ENCODE peak calls at places on chromosomes 5 and 9, in eight cellular contexts. One of them, this sample, is unnamed. For H3K9me3, the result is how much of the 10 kb centered on the place peaks cover.

GRCh38 chr9:133725886-133726285 is 12.3 kb downstream of the SARDH start:
- DNase-seq in ovary: no peak
- DNase-seq in H1: no peak
- DNase-seq in heart right ventricle: no peak
- DNase-seq in GM23248: no peak
- DNase-seq in breast epithelium: no peak
- DNase-seq in MG63: no peak
- DNase-seq in CD4-positive, CD25-positive, alpha-beta regulatory T cell: no peak
- DNase-seq in this sample: no peak

GRCh38 chr9:79581794-79582193 is 10.0 kb downstream of the TLE4 start:
- DNase-seq in ovary: no peak
- DNase-seq in H1: no peak
- DNase-seq in heart right ventricle: no peak
- DNase-seq in GM23248: peak
- DNase-seq in breast epithelium: no peak
- DNase-seq in MG63: peak
- DNase-seq in CD4-positive, CD25-positive, alpha-beta regulatory T cell: peak
- DNase-seq in this sample: peak

GRCh38 chr5:142977363-142978051 is 207.3 kb downstream of the ARHGAP26 start:
- DNase-seq in ovary: no peak
- DNase-seq in H1: no peak
- DNase-seq in heart right ventricle: no peak
- DNase-seq in GM23248: peak
- DNase-seq in breast epithelium: peak
- DNase-seq in MG63: peak
- DNase-seq in CD4-positive, CD25-positive, alpha-beta regulatory T cell: no peak
- DNase-seq in this sample: no peak

GRCh38 chr9:127175319-127175715 is 52.9 kb upstream of the ANGPTL2 start:
- DNase-seq in ovary: peak
- DNase-seq in H1: no peak
- DNase-seq in heart right ventricle: no peak
- DNase-seq in GM23248: no peak
- DNase-seq in breast epithelium: peak
- DNase-seq in MG63: no peak
- DNase-seq in CD4-positive, CD25-positive, alpha-beta regulatory T cell: no peak
- DNase-seq in this sample: no peak

GRCh38 chr5:95809414-95809960 is 13.0 kb downstream of the GLRX start:
- DNase-seq in ovary: no peak
- DNase-seq in H1: no peak
- DNase-seq in heart right ventricle: peak
- DNase-seq in GM23248: peak
- DNase-seq in breast epithelium: no peak
- DNase-seq in MG63: peak
- DNase-seq in CD4-positive, CD25-positive, alpha-beta regulatory T cell: no peak
- DNase-seq in this sample: no peak

GRCh38 chr9:108837530-108837929 is 18.3 kb downstream of the ACTL7B start:
- DNase-seq in ovary: no peak
- DNase-seq in H1: no peak
- DNase-seq in heart right ventricle: no peak
- DNase-seq in GM23248: no peak
- DNase-seq in breast epithelium: no peak
- DNase-seq in MG63: no peak
- DNase-seq in CD4-positive, CD25-positive, alpha-beta regulatory T cell: no peak
- DNase-seq in this sample: no peak

GRCh38 chr9:31847963-31848362 is 536.5 kb upstream of the ACO1 start:
- DNase-seq in ovary: no peak
- DNase-seq in H1: no peak
- DNase-seq in heart right ventricle: no peak
- DNase-seq in GM23248: no peak
- DNase-seq in breast epithelium: no peak
- DNase-seq in MG63: no peak
- DNase-seq in CD4-positive, CD25-positive, alpha-beta regulatory T cell: no peak
- DNase-seq in this sample: no peak

GRCh38 chr5:56080375-56081052 is 85.8 kb upstream of the IL6ST start:
- DNase-seq in ovary: no peak
- DNase-seq in H1: no peak
- DNase-seq in heart right ventricle: no peak
- DNase-seq in GM23248: no peak
- DNase-seq in breast epithelium: no peak
- DNase-seq in MG63: no peak
- DNase-seq in CD4-positive, CD25-positive, alpha-beta regulatory T cell: no peak
- DNase-seq in this sample: no peak

GRCh38 chr9:79757906-79758669 is 186.3 kb downstream of the TLE4 start:
- DNase-seq in ovary: no peak
- DNase-seq in H1: no peak
- DNase-seq in heart right ventricle: no peak
- DNase-seq in GM23248: peak
- DNase-seq in breast epithelium: no peak
- DNase-seq in MG63: no peak
- DNase-seq in CD4-positive, CD25-positive, alpha-beta regulatory T cell: peak
- DNase-seq in this sample: no peak

GRCh38 chr9:131613346-131613745 is 68.0 kb downstream of the PRRT1B start:
- DNase-seq in ovary: no peak
- DNase-seq in H1: no peak
- DNase-seq in heart right ventricle: no peak
- DNase-seq in GM23248: no peak
- DNase-seq in breast epithelium: no peak
- DNase-seq in MG63: no peak
- DNase-seq in CD4-positive, CD25-positive, alpha-beta regulatory T cell: no peak
- DNase-seq in this sample: no peak

GRCh38 chr5:10133830-10134229 is 115.9 kb downstream of the ATPSCKMT start:
- DNase-seq in ovary: no peak
- DNase-seq in H1: no peak
- DNase-seq in heart right ventricle: no peak
- DNase-seq in GM23248: peak
- DNase-seq in breast epithelium: no peak
- DNase-seq in MG63: peak
- DNase-seq in CD4-positive, CD25-positive, alpha-beta regulatory T cell: no peak
- DNase-seq in this sample: no peak

GRCh38 chr5:96022971-96023370 is 61.3 kb upstream of the ELL2 start:
- DNase-seq in ovary: no peak
- DNase-seq in H1: no peak
- DNase-seq in heart right ventricle: no peak
- DNase-seq in GM23248: no peak
- DNase-seq in breast epithelium: no peak
- DNase-seq in MG63: no peak
- DNase-seq in CD4-positive, CD25-positive, alpha-beta regulatory T cell: no peak
- DNase-seq in this sample: no peak

GRCh38 chr9:93196095-93197055 is 12.4 kb downstream of the WNK2 start:
- DNase-seq in ovary: no peak
- DNase-seq in H1: no peak
- DNase-seq in heart right ventricle: no peak
- DNase-seq in GM23248: no peak
- DNase-seq in breast epithelium: no peak
- DNase-seq in MG63: no peak
- DNase-seq in CD4-positive, CD25-positive, alpha-beta regulatory T cell: no peak
- DNase-seq in this sample: no peak

GRCh38 chr9:127910613-127911205 is 6.1 kb downstream of the ST6GALNAC4 start:
- DNase-seq in ovary: no peak
- DNase-seq in H1: no peak
- DNase-seq in heart right ventricle: no peak
- DNase-seq in GM23248: peak
- DNase-seq in breast epithelium: no peak
- DNase-seq in MG63: peak
- DNase-seq in CD4-positive, CD25-positive, alpha-beta regulatory T cell: no peak
- DNase-seq in this sample: no peak

GRCh38 chr5:7325975-7326911 is 69.7 kb upstream of the ADCY2 start:
- DNase-seq in ovary: no peak
- DNase-seq in H1: no peak
- DNase-seq in heart right ventricle: no peak
- DNase-seq in GM23248: peak
- DNase-seq in breast epithelium: no peak
- DNase-seq in MG63: no peak
- DNase-seq in CD4-positive, CD25-positive, alpha-beta regulatory T cell: no peak
- DNase-seq in this sample: no peak

GRCh38 chr9:96853711-96854072 is 622 bp downstream of the ZNF782 start:
- DNase-seq in ovary: no peak
- DNase-seq in H1: no peak
- DNase-seq in heart right ventricle: no peak
- DNase-seq in GM23248: peak
- DNase-seq in breast epithelium: no peak
- DNase-seq in MG63: no peak
- DNase-seq in CD4-positive, CD25-positive, alpha-beta regulatory T cell: peak
- DNase-seq in this sample: no peak

GRCh38 chr5:132505641-132506040 is 15.1 kb upstream of the IRF1 start:
- DNase-seq in ovary: no peak
- DNase-seq in H1: no peak
- DNase-seq in heart right ventricle: no peak
- DNase-seq in GM23248: peak
- DNase-seq in breast epithelium: no peak
- DNase-seq in MG63: no peak
- DNase-seq in CD4-positive, CD25-positive, alpha-beta regulatory T cell: no peak
- DNase-seq in this sample: no peak

GRCh38 chr5:1265026-1265425 is 29.8 kb downstream of the TERT start:
- DNase-seq in ovary: no peak
- DNase-seq in H1: no peak
- DNase-seq in heart right ventricle: no peak
- DNase-seq in GM23248: no peak
- DNase-seq in breast epithelium: no peak
- DNase-seq in MG63: no peak
- DNase-seq in CD4-positive, CD25-positive, alpha-beta regulatory T cell: no peak
- DNase-seq in this sample: no peak

GRCh38 chr5:1259806-1260480 is 34.8 kb downstream of the SLC6A18 start:
- DNase-seq in ovary: no peak
- DNase-seq in H1: no peak
- DNase-seq in heart right ventricle: no peak
- DNase-seq in GM23248: no peak
- DNase-seq in breast epithelium: no peak
- DNase-seq in MG63: no peak
- DNase-seq in CD4-positive, CD25-positive, alpha-beta regulatory T cell: no peak
- DNase-seq in this sample: no peak

GRCh38 chr5:1262381-1262780 is 32.5 kb downstream of the TERT start:
- DNase-seq in ovary: no peak
- DNase-seq in H1: no peak
- DNase-seq in heart right ventricle: no peak
- DNase-seq in GM23248: peak
- DNase-seq in breast epithelium: no peak
- DNase-seq in MG63: no peak
- DNase-seq in CD4-positive, CD25-positive, alpha-beta regulatory T cell: no peak
- DNase-seq in this sample: no peak

GRCh38 chr5:1264211-1264610 is 30.7 kb downstream of the TERT start:
- DNase-seq in ovary: no peak
- DNase-seq in H1: no peak
- DNase-seq in heart right ventricle: no peak
- DNase-seq in GM23248: no peak
- DNase-seq in breast epithelium: no peak
- DNase-seq in MG63: no peak
- DNase-seq in CD4-positive, CD25-positive, alpha-beta regulatory T cell: no peak
- DNase-seq in this sample: no peak

GRCh38 chr5:1261643-1262042 is 33.2 kb downstream of the TERT start:
- DNase-seq in ovary: no peak
- DNase-seq in H1: no peak
- DNase-seq in heart right ventricle: no peak
- DNase-seq in GM23248: no peak
- DNase-seq in breast epithelium: no peak
- DNase-seq in MG63: no peak
- DNase-seq in CD4-positive, CD25-positive, alpha-beta regulatory T cell: no peak
- DNase-seq in this sample: no peak
- H3K9me3 ChIP-seq in ovary: under half
- H3K9me3 ChIP-seq in H1: half or more
- H3K9me3 ChIP-seq in heart right ventricle: under half
- H3K9me3 ChIP-seq in GM23248: under half
- H3K9me3 ChIP-seq in breast epithelium: under half
- H3K9me3 ChIP-seq in MG63: under half
- H3K9me3 ChIP-seq in CD4-positive, CD25-positive, alpha-beta regulatory T cell: under half
- H3K9me3 ChIP-seq in this sample: under half

GRCh38 chr5:116810937-116811336 is 236.3 kb upstream of the SEMA6A start:
- DNase-seq in ovary: no peak
- DNase-seq in H1: no peak
- DNase-seq in heart right ventricle: no peak
- DNase-seq in GM23248: no peak
- DNase-seq in breast epithelium: no peak
- DNase-seq in MG63: no peak
- DNase-seq in CD4-positive, CD25-positive, alpha-beta regulatory T cell: no peak
- DNase-seq in this sample: no peak

GRCh38 chr5:116814656-116815055 is 240.0 kb upstream of the SEMA6A start:
- DNase-seq in ovary: no peak
- DNase-seq in H1: no peak
- DNase-seq in heart right ventricle: no peak
- DNase-seq in GM23248: no peak
- DNase-seq in breast epithelium: no peak
- DNase-seq in MG63: no peak
- DNase-seq in CD4-positive, CD25-positive, alpha-beta regulatory T cell: no peak
- DNase-seq in this sample: no peak

GRCh38 chr5:116813906-116814305 is 239.3 kb upstream of the SEMA6A start:
- DNase-seq in ovary: no peak
- DNase-seq in H1: no peak
- DNase-seq in heart right ventricle: no peak
- DNase-seq in GM23248: no peak
- DNase-seq in breast epithelium: no peak
- DNase-seq in MG63: no peak
- DNase-seq in CD4-positive, CD25-positive, alpha-beta regulatory T cell: no peak
- DNase-seq in this sample: no peak

GRCh38 chr5:116815081-116815480 is 240.5 kb upstream of the SEMA6A start:
- DNase-seq in ovary: no peak
- DNase-seq in H1: no peak
- DNase-seq in heart right ventricle: no peak
- DNase-seq in GM23248: no peak
- DNase-seq in breast epithelium: no peak
- DNase-seq in MG63: no peak
- DNase-seq in CD4-positive, CD25-positive, alpha-beta regulatory T cell: no peak
- DNase-seq in this sample: no peak
- H3K9me3 ChIP-seq in ovary: under half
- H3K9me3 ChIP-seq in H1: under half
- H3K9me3 ChIP-seq in heart right ventricle: under half
- H3K9me3 ChIP-seq in GM23248: under half
- H3K9me3 ChIP-seq in breast epithelium: under half
- H3K9me3 ChIP-seq in MG63: under half
- H3K9me3 ChIP-seq in CD4-positive, CD25-positive, alpha-beta regulatory T cell: under half
- H3K9me3 ChIP-seq in this sample: under half

DNA sequence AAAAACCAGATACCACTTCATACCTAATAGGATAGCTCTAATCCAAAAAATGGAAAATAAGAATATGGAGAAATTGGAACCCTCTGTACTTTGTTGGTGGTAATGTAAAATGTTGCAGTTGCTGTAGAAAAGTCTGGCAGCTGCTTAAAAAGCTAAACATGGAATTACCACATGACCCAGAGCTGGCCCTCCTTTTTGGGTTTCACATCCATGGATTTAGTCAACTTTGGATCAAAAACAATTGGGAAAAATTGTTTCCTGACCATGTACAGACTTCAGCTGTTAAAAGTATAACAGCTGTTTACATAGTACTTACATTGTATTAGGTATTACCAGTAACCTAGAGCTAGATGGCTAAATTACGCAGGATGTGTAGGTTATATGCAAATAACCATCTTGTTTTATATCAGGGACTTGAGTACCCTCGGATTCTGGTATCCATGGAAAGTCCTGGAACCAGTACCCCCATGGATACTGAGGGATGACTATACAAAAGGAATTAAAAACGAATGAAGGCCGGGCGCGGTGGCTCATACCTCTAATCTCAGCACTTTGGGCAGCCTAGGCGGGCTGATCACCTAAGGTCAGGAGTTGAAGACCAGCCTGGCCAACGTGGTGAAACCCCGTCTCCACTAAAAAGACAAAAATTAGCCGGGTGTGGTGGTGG is 15.9 kb downstream of the DNAJA1 start:
- DNase-seq in ovary: no peak
- DNase-seq in H1: no peak
- DNase-seq in heart right ventricle: no peak
- DNase-seq in GM23248: no peak
- DNase-seq in breast epithelium: no peak
- DNase-seq in MG63: no peak
- DNase-seq in CD4-positive, CD25-positive, alpha-beta regulatory T cell: no peak
- DNase-seq in this sample: no peak
- H3K9me3 ChIP-seq in ovary: under half
- H3K9me3 ChIP-seq in H1: under half
- H3K9me3 ChIP-seq in heart right ventricle: under half
- H3K9me3 ChIP-seq in GM23248: under half
- H3K9me3 ChIP-seq in breast epithelium: under half
- H3K9me3 ChIP-seq in MG63: under half
- H3K9me3 ChIP-seq in CD4-positive, CD25-positive, alpha-beta regulatory T cell: under half
- H3K9me3 ChIP-seq in this sample: under half

GRCh38 chr9:113057193-113057592 is 669 bp upstream of the ZFP37 start:
- DNase-seq in ovary: no peak
- DNase-seq in H1: no peak
- DNase-seq in heart right ventricle: no peak
- DNase-seq in GM23248: no peak
- DNase-seq in breast epithelium: no peak
- DNase-seq in MG63: no peak
- DNase-seq in CD4-positive, CD25-positive, alpha-beta regulatory T cell: no peak
- DNase-seq in this sample: no peak
- H3K9me3 ChIP-seq in ovary: under half
- H3K9me3 ChIP-seq in H1: under half
- H3K9me3 ChIP-seq in heart right ventricle: half or more
- H3K9me3 ChIP-seq in GM23248: under half
- H3K9me3 ChIP-seq in breast epithelium: half or more
- H3K9me3 ChIP-seq in MG63: under half
- H3K9me3 ChIP-seq in CD4-positive, CD25-positive, alpha-beta regulatory T cell: half or more
- H3K9me3 ChIP-seq in this sample: under half

This sample was measured in T-helper 17 cell.